ENCODE peak calls at places on chromosomes 3 and 15, in five cellular contexts. One of them, this sample, is unnamed.

GRCh38 chr15:85618956-85619491 is 175.7 kb downstream of the KLHL25 start:
- DNase-seq in Panc1: no peak
- DNase-seq in SJCRH30: no peak
- DNase-seq in activated CD4-positive, alpha-beta T cell treated with anti-CD3 and anti-CD28 coated beads, Interleukin-2, amount 50 U/mL, for 1 hour: peak
- DNase-seq in HEK293T: no peak
- DNase-seq in this sample: peak

GRCh38 chr15:66864086-66864830 is 162.2 kb downstream of the SMAD6 start:
- DNase-seq in Panc1: no peak
- DNase-seq in SJCRH30: no peak
- DNase-seq in activated CD4-positive, alpha-beta T cell treated with anti-CD3 and anti-CD28 coated beads, Interleukin-2, amount 50 U/mL, for 1 hour: no peak
- DNase-seq in HEK293T: no peak
- DNase-seq in this sample: no peak

GRCh38 chr15:99683000-99683670 is 50.1 kb downstream of the LYSMD4 start:
- DNase-seq in Panc1: no peak
- DNase-seq in SJCRH30: no peak
- DNase-seq in activated CD4-positive, alpha-beta T cell treated with anti-CD3 and anti-CD28 coated beads, Interleukin-2, amount 50 U/mL, for 1 hour: no peak
- DNase-seq in HEK293T: no peak
- DNase-seq in this sample: no peak

GRCh38 chr3:79521221-79521848 is 246.5 kb downstream of the ROBO1 start:
- DNase-seq in Panc1: peak
- DNase-seq in SJCRH30: peak
- DNase-seq in activated CD4-positive, alpha-beta T cell treated with anti-CD3 and anti-CD28 coated beads, Interleukin-2, amount 50 U/mL, for 1 hour: no peak
- DNase-seq in HEK293T: peak
- DNase-seq in this sample: no peak

GRCh38 chr3:186950402-186951093 is 20.2 kb downstream of the ST6GAL1 start:
- DNase-seq in Panc1: no peak
- DNase-seq in SJCRH30: no peak
- DNase-seq in activated CD4-positive, alpha-beta T cell treated with anti-CD3 and anti-CD28 coated beads, Interleukin-2, amount 50 U/mL, for 1 hour: no peak
- DNase-seq in HEK293T: no peak
- DNase-seq in this sample: no peak

GRCh38 chr3:72745146-72745976 is 102.9 kb downstream of the SHQ1 start:
- DNase-seq in Panc1: no peak
- DNase-seq in SJCRH30: peak
- DNase-seq in activated CD4-positive, alpha-beta T cell treated with anti-CD3 and anti-CD28 coated beads, Interleukin-2, amount 50 U/mL, for 1 hour: no peak
- DNase-seq in HEK293T: no peak
- DNase-seq in this sample: no peak

GRCh38 chr3:127485396-127486170 is 105.0 kb downstream of the TPRA1 start:
- DNase-seq in Panc1: no peak
- DNase-seq in SJCRH30: no peak
- DNase-seq in activated CD4-positive, alpha-beta T cell treated with anti-CD3 and anti-CD28 coated beads, Interleukin-2, amount 50 U/mL, for 1 hour: no peak
- DNase-seq in HEK293T: no peak
- DNase-seq in this sample: no peak

GRCh38 chr3:149473991-149474819 is at the start of gene TM4SF4:
- DNase-seq in Panc1: no peak
- DNase-seq in SJCRH30: no peak
- DNase-seq in activated CD4-positive, alpha-beta T cell treated with anti-CD3 and anti-CD28 coated beads, Interleukin-2, amount 50 U/mL, for 1 hour: no peak
- DNase-seq in HEK293T: no peak
- DNase-seq in this sample: no peak

GRCh38 chr15:84633311-84634227 is 20.5 kb downstream of the WDR73 start:
- DNase-seq in Panc1: no peak
- DNase-seq in SJCRH30: peak
- DNase-seq in activated CD4-positive, alpha-beta T cell treated with anti-CD3 and anti-CD28 coated beads, Interleukin-2, amount 50 U/mL, for 1 hour: peak
- DNase-seq in HEK293T: peak
- DNase-seq in this sample: peak

GRCh38 chr15:39680868-39681267 is 100.0 kb downstream of the THBS1 start:
- DNase-seq in Panc1: no peak
- DNase-seq in SJCRH30: no peak
- DNase-seq in activated CD4-positive, alpha-beta T cell treated with anti-CD3 and anti-CD28 coated beads, Interleukin-2, amount 50 U/mL, for 1 hour: no peak
- DNase-seq in HEK293T: no peak
- DNase-seq in this sample: no peak

GRCh38 chr3:45549961-45550360 is 44.6 kb upstream of the LIMD1 start:
- DNase-seq in Panc1: no peak
- DNase-seq in SJCRH30: no peak
- DNase-seq in activated CD4-positive, alpha-beta T cell treated with anti-CD3 and anti-CD28 coated beads, Interleukin-2, amount 50 U/mL, for 1 hour: no peak
- DNase-seq in HEK293T: no peak
- DNase-seq in this sample: no peak

GRCh38 chr3:48034000-48034516 is 17.8 kb upstream of the MAP4 start:
- DNase-seq in Panc1: no peak
- DNase-seq in SJCRH30: peak
- DNase-seq in activated CD4-positive, alpha-beta T cell treated with anti-CD3 and anti-CD28 coated beads, Interleukin-2, amount 50 U/mL, for 1 hour: no peak
- DNase-seq in HEK293T: no peak
- DNase-seq in this sample: no peak

GRCh38 chr3:190442240-190442639 is 7.5 kb downstream of the TMEM207 start:
- DNase-seq in Panc1: no peak
- DNase-seq in SJCRH30: no peak
- DNase-seq in activated CD4-positive, alpha-beta T cell treated with anti-CD3 and anti-CD28 coated beads, Interleukin-2, amount 50 U/mL, for 1 hour: no peak
- DNase-seq in HEK293T: no peak
- DNase-seq in this sample: no peak

GRCh38 chr3:99084825-99085224 is 183.3 kb upstream of the DCBLD2 start:
- DNase-seq in Panc1: no peak
- DNase-seq in SJCRH30: no peak
- DNase-seq in activated CD4-positive, alpha-beta T cell treated with anti-CD3 and anti-CD28 coated beads, Interleukin-2, amount 50 U/mL, for 1 hour: no peak
- DNase-seq in HEK293T: peak
- DNase-seq in this sample: no peak

GRCh38 chr15:19973718-19974117 is 567.9 kb downstream of the GOLGA6L6 start:
- DNase-seq in Panc1: no peak
- DNase-seq in SJCRH30: peak
- DNase-seq in activated CD4-positive, alpha-beta T cell treated with anti-CD3 and anti-CD28 coated beads, Interleukin-2, amount 50 U/mL, for 1 hour: no peak
- DNase-seq in HEK293T: no peak
- DNase-seq in this sample: no peak

GRCh38 chr15:93333826-93334225 is 244.8 kb upstream of the RGMA start:
- DNase-seq in Panc1: no peak
- DNase-seq in SJCRH30: no peak
- DNase-seq in activated CD4-positive, alpha-beta T cell treated with anti-CD3 and anti-CD28 coated beads, Interleukin-2, amount 50 U/mL, for 1 hour: no peak
- DNase-seq in HEK293T: no peak
- DNase-seq in this sample: no peak

GRCh38 chr3:66822059-66823009 is 175.8 kb upstream of the KBTBD8 start:
- DNase-seq in Panc1: no peak
- DNase-seq in SJCRH30: no peak
- DNase-seq in activated CD4-positive, alpha-beta T cell treated with anti-CD3 and anti-CD28 coated beads, Interleukin-2, amount 50 U/mL, for 1 hour: peak
- DNase-seq in HEK293T: peak
- DNase-seq in this sample: peak

GRCh38 chr3:45817788-45818523 is 21.6 kb upstream of the SLC6A20 start:
- DNase-seq in Panc1: peak
- DNase-seq in SJCRH30: peak
- DNase-seq in activated CD4-positive, alpha-beta T cell treated with anti-CD3 and anti-CD28 coated beads, Interleukin-2, amount 50 U/mL, for 1 hour: no peak
- DNase-seq in HEK293T: no peak
- DNase-seq in this sample: no peak

GRCh38 chr3:102200126-102200525 is 234.7 kb upstream of the ZPLD1 start:
- DNase-seq in Panc1: no peak
- DNase-seq in SJCRH30: no peak
- DNase-seq in activated CD4-positive, alpha-beta T cell treated with anti-CD3 and anti-CD28 coated beads, Interleukin-2, amount 50 U/mL, for 1 hour: no peak
- DNase-seq in HEK293T: no peak
- DNase-seq in this sample: no peak

GRCh38 chr3:184724662-184725061 is 12.8 kb upstream of the MAGEF1 start:
- DNase-seq in Panc1: no peak
- DNase-seq in SJCRH30: no peak
- DNase-seq in activated CD4-positive, alpha-beta T cell treated with anti-CD3 and anti-CD28 coated beads, Interleukin-2, amount 50 U/mL, for 1 hour: no peak
- DNase-seq in HEK293T: no peak
- DNase-seq in this sample: no peak

GRCh38 chr3:64459711-64460110 is 228.1 kb downstream of the ADAMTS9 start:
- DNase-seq in Panc1: no peak
- DNase-seq in SJCRH30: no peak
- DNase-seq in activated CD4-positive, alpha-beta T cell treated with anti-CD3 and anti-CD28 coated beads, Interleukin-2, amount 50 U/mL, for 1 hour: no peak
- DNase-seq in HEK293T: no peak
- DNase-seq in this sample: no peak

GRCh38 chr3:10142707-10143560 is 1.4 kb downstream of the VHL start:
- DNase-seq in Panc1: no peak
- DNase-seq in SJCRH30: no peak
- DNase-seq in activated CD4-positive, alpha-beta T cell treated with anti-CD3 and anti-CD28 coated beads, Interleukin-2, amount 50 U/mL, for 1 hour: no peak
- DNase-seq in HEK293T: peak
- DNase-seq in this sample: no peak

GRCh38 chr15:98815207-98815606 is 166.9 kb downstream of the IGF1R start:
- DNase-seq in Panc1: no peak
- DNase-seq in SJCRH30: peak
- DNase-seq in activated CD4-positive, alpha-beta T cell treated with anti-CD3 and anti-CD28 coated beads, Interleukin-2, amount 50 U/mL, for 1 hour: no peak
- DNase-seq in HEK293T: no peak
- DNase-seq in this sample: no peak

GRCh38 chr15:31435891-31436628 is 109.4 kb downstream of the KLF13 start:
- DNase-seq in Panc1: no peak
- DNase-seq in SJCRH30: no peak
- DNase-seq in activated CD4-positive, alpha-beta T cell treated with anti-CD3 and anti-CD28 coated beads, Interleukin-2, amount 50 U/mL, for 1 hour: no peak
- DNase-seq in HEK293T: no peak
- DNase-seq in this sample: no peak

GRCh38 chr3:173725507-173725906 is 328.0 kb downstream of the NLGN1 start:
- DNase-seq in Panc1: no peak
- DNase-seq in SJCRH30: no peak
- DNase-seq in activated CD4-positive, alpha-beta T cell treated with anti-CD3 and anti-CD28 coated beads, Interleukin-2, amount 50 U/mL, for 1 hour: no peak
- DNase-seq in HEK293T: no peak
- DNase-seq in this sample: no peak

This sample was measured in effector memory CD8-positive, alpha-beta T cell.